ENCODE peak calls at places on chromosomes 12 and 14, in four cellular contexts. U, E, V and M are unnamed samples.

GRCh38 chr12:112347521-112347920 is 34.7 kb downstream of the HECTD4 start:
- DNase-seq in E (peak; percentile 99), U (no peak), V (no peak), M (peak; percentile 50)

GRCh38 chr12:6167327-6168280 is 32.6 kb upstream of the CD9 start:
- DNase-seq in V (peak; percentile 90), U (no peak), E (peak; percentile 99), M (peak; percentile 93)

GRCh38 chr14:68593806-68594536 is 198.9 kb downstream of the ZFP36L1 start:
- DNase-seq in U (no peak), V (no peak), E (peak; percentile 45), M (no peak)

GRCh38 chr12:57381693-57382220 is 49.1 kb downstream of the R3HDM2 start:
- DNase-seq in U (no peak), E (peak; percentile 59), V (no peak), M (no peak)

GRCh38 chr14:77024171-77024627 is 4.3 kb downstream of the IRF2BPL start:
- DNase-seq in E (peak; percentile 43), V (no peak), U (peak; percentile 49), M (no peak)

GRCh38 chr12:46783881-46784280 is 41.9 kb downstream of the SLC38A4 start:
- DNase-seq in V (no peak), E (peak; percentile 43), U (no peak), M (no peak)

GRCh38 chr14:77230914-77231313 is 40.1 kb downstream of the NGB start:
- DNase-seq in U (no peak), V (no peak), E (no peak), M (no peak)

GRCh38 chr14:81435578-81436295 is 35.6 kb upstream of the STON2 start:
- DNase-seq in V (peak; percentile 62), U (no peak), E (peak; percentile 2), M (peak; percentile 83)

GRCh38 chr14:99809376-99809775 is 16.2 kb downstream of the EML1 start:
- DNase-seq in E (peak; percentile 58), U (no peak), V (peak; percentile 66), M (no peak)

GRCh38 chr14:23129759-23130316 is 10.8 kb upstream of the CEBPE start:
- DNase-seq in V (no peak), E (no peak), U (no peak), M (peak; percentile 80)

GRCh38 chr12:105084251-105085250 is at the start of gene ALDH1L2:
- DNase-seq in E (peak; percentile 87), U (peak; percentile 7), V (peak; percentile 91), M (peak; percentile 93)

GRCh38 chr12:56103066-56103711 is 1.2 kb upstream of the PA2G4 start:
- DNase-seq in V (no peak), E (no peak), U (no peak), M (no peak)

GRCh38 chr12:2225736-2226135 is 172.9 kb downstream of the CACNA1C start:
- DNase-seq in V (no peak), U (no peak), E (peak; percentile 78), M (no peak)

GRCh38 chr12:24483732-24484131 is 465.2 kb downstream of the BCAT1 start:
- DNase-seq in E (no peak), V (no peak), U (no peak), M (no peak)

GRCh38 chr12:69389836-69390235 is 30.3 kb downstream of the YEATS4 start:
- DNase-seq in V (no peak), U (no peak), E (peak; percentile 79), M (no peak)

GRCh38 chr12:54054442-54055332 is 1.1 kb downstream of the HOXC4 start:
- DNase-seq in V (no peak), U (no peak), E (no peak), M (no peak)

GRCh38 chr12:130713581-130713991 is 2.5 kb downstream of the RIMBP2 start:
- DNase-seq in E (no peak), V (no peak), U (no peak), M (no peak)

GRCh38 chr12:63876980-63877379 is 32.5 kb downstream of the SRGAP1 start:
- DNase-seq in V (no peak), U (no peak), E (no peak), M (no peak)

GRCh38 chr12:75722714-75723200 is 211.3 kb upstream of the KRR1 start:
- DNase-seq in V (peak; percentile 54), U (peak; percentile 13), E (peak; percentile 93), M (peak; percentile 82)

GRCh38 chr12:105357162-105357691 is 26.7 kb downstream of the C12orf75 start:
- DNase-seq in V (no peak), U (no peak), E (peak; percentile 67), M (peak; percentile 25)

GRCh38 chr12:23540572-23540971 is 408.9 kb downstream of the SOX5 start:
- DNase-seq in V (no peak), U (no peak), E (no peak), M (no peak)

GRCh38 chr12:132040906-132041606 is 91.3 kb downstream of the EP400 start:
- DNase-seq in V (no peak), U (no peak), E (no peak), M (no peak)

GRCh38 chr12:29072631-29073030 is 76.4 kb upstream of the FAR2 start:
- DNase-seq in U (no peak), V (no peak), E (peak; percentile 4), M (peak; percentile 69)

GRCh38 chr14:101502761-101503392 is 58.4 kb upstream of the DIO3 start:
- DNase-seq in E (no peak), V (peak; percentile 17), U (no peak), M (no peak)

GRCh38 chr12:122355702-122356101 is 66.8 kb downstream of the CLIP1 start:
- DNase-seq in U (no peak), V (no peak), E (no peak), M (no peak)

GRCh38 chr12:27521981-27522380 is 2.0 kb upstream of the PPFIBP1 start:
- DNase-seq in E (no peak), U (no peak), V (no peak), M (no peak)

GRCh38 chr12:52524241-52524897 is 4.2 kb upstream of the KRT5 start:
- DNase-seq in V (no peak), U (no peak), E (no peak), M (peak; percentile 86)

GRCh38 chr12:28424965-28425364 is 234.7 kb downstream of the CCDC91 start:
- DNase-seq in U (no peak), V (peak; percentile 38), E (peak; percentile 65), M (peak; percentile 2)

GRCh38 chr12:80834724-80835123 is 103.0 kb downstream of the LIN7A start:
- DNase-seq in E (no peak), V (no peak), U (no peak), M (no peak)

GRCh38 chr14:63448841-63449240 is 94.3 kb downstream of the PPP2R5E start:
- DNase-seq in E (no peak), V (no peak), U (no peak), M (peak; percentile 88)

GRCh38 chr14:64303471-64303917 is 9.3 kb upstream of the ESR2 start:
- DNase-seq in U (no peak), V (no peak), E (peak; percentile 68), M (peak; percentile 63)

GRCh38 chr12:132955094-132955932 is 793 bp downstream of the ZNF605 start:
- DNase-seq in V (peak; percentile 61), E (peak; percentile 67), U (peak; percentile 6), M (peak; percentile 63)

GRCh38 chr12:123928274-123928865 is 44.3 kb downstream of the CCDC92 start:
- DNase-seq in V (no peak), E (no peak), U (no peak), M (no peak)

GRCh38 chr14:106268013-106268727 is 741.8 kb downstream of the TMEM121 start:
- DNase-seq in V (no peak), E (no peak), U (peak; percentile 66), M (no peak)

GRCh38 chr12:120346681-120347080 is 19.1 kb upstream of the PLA2G1B start:
- DNase-seq in E (no peak), V (no peak), U (no peak), M (no peak)

GRCh38 chr12:2256915-2257314 is 204.1 kb downstream of the CACNA1C start:
- DNase-seq in V (no peak), U (no peak), E (peak; percentile 84), M (no peak)

GRCh38 chr12:54725233-54725843 is 77.2 kb upstream of the DCD start:
- DNase-seq in E (no peak), V (no peak), U (no peak), M (peak; percentile 19)

GRCh38 chr14:89621009-89621421 is 204.0 kb upstream of the FOXN3 start:
- DNase-seq in E (no peak), U (peak; percentile 46), V (no peak), M (no peak)